ENCODE peak calls at places on chromosomes 2 and 18, in four cellular contexts. One of them, this sample, is unnamed.

GRCh38 chr2:181574321-181574720 is 82.6 kb downstream of the CERKL start:
- DNase-seq in SK-N-SH: no peak
- DNase-seq in K562: no peak
- DNase-seq in H1: no peak
- DNase-seq in this sample: no peak

GRCh38 chr2:9287400-9288059 is 80.9 kb downstream of the ASAP2 start:
- DNase-seq in SK-N-SH: no peak
- DNase-seq in K562: no peak
- DNase-seq in H1: no peak
- DNase-seq in this sample: no peak

GRCh38 chr2:239729681-239730566 is 295.2 kb downstream of the NDUFA10 start:
- DNase-seq in SK-N-SH: no peak
- DNase-seq in K562: no peak
- DNase-seq in H1: no peak
- DNase-seq in this sample: no peak

GRCh38 chr18:24136967-24137373 is 1.9 kb upstream of the CABYR start:
- DNase-seq in SK-N-SH: no peak
- DNase-seq in K562: no peak
- DNase-seq in H1: no peak
- DNase-seq in this sample: no peak

GRCh38 chr18:62399781-62400308 is 74.7 kb downstream of the TNFRSF11A start:
- DNase-seq in SK-N-SH: peak
- DNase-seq in K562: no peak
- DNase-seq in H1: no peak
- DNase-seq in this sample: peak

GRCh38 chr2:226183550-226183949 is 616.1 kb downstream of the IRS1 start:
- DNase-seq in SK-N-SH: no peak
- DNase-seq in K562: no peak
- DNase-seq in H1: no peak
- DNase-seq in this sample: no peak

GRCh38 chr2:11744631-11745394 is 1.6 kb upstream of the LPIN1 start:
- DNase-seq in SK-N-SH: peak
- DNase-seq in K562: peak
- DNase-seq in H1: no peak
- DNase-seq in this sample: peak

GRCh38 chr2:109322111-109322510 is 193.1 kb downstream of the SH3RF3 start:
- DNase-seq in SK-N-SH: no peak
- DNase-seq in K562: no peak
- DNase-seq in H1: no peak
- DNase-seq in this sample: no peak

GRCh38 chr2:179550214-179550613 is 285.6 kb upstream of the SESTD1 start:
- DNase-seq in SK-N-SH: no peak
- DNase-seq in K562: no peak
- DNase-seq in H1: no peak
- DNase-seq in this sample: no peak

GRCh38 chr2:23199115-23199918 is 185.7 kb upstream of the KLHL29 start:
- DNase-seq in SK-N-SH: peak
- DNase-seq in K562: peak
- DNase-seq in H1: peak
- DNase-seq in this sample: peak

GRCh38 chr2:23524261-23524706 is 139.3 kb downstream of the KLHL29 start:
- DNase-seq in SK-N-SH: no peak
- DNase-seq in K562: no peak
- DNase-seq in H1: no peak
- DNase-seq in this sample: no peak

GRCh38 chr18:58284699-58285490 is 240.9 kb downstream of the NEDD4L start:
- DNase-seq in SK-N-SH: no peak
- DNase-seq in K562: peak
- DNase-seq in H1: no peak
- DNase-seq in this sample: no peak

GRCh38 chr2:128166954-128167353 is 76.0 kb downstream of the UGGT1 start:
- DNase-seq in SK-N-SH: no peak
- DNase-seq in K562: no peak
- DNase-seq in H1: no peak
- DNase-seq in this sample: no peak

GRCh38 chr2:222424281-222424728 is at the start of gene SGPP2:
- DNase-seq in SK-N-SH: no peak
- DNase-seq in K562: no peak
- DNase-seq in H1: peak
- DNase-seq in this sample: peak

GRCh38 chr2:10489842-10490555 is 41.9 kb upstream of the ODC1 start:
- DNase-seq in SK-N-SH: no peak
- DNase-seq in K562: no peak
- DNase-seq in H1: peak
- DNase-seq in this sample: no peak

GRCh38 chr18:6653880-6654279 is 75.6 kb upstream of the ARHGAP28 start:
- DNase-seq in SK-N-SH: no peak
- DNase-seq in K562: no peak
- DNase-seq in H1: no peak
- DNase-seq in this sample: no peak

GRCh38 chr2:127098711-127099110 is 8.2 kb downstream of the BIN1 start:
- DNase-seq in SK-N-SH: peak
- DNase-seq in K562: no peak
- DNase-seq in H1: no peak
- DNase-seq in this sample: no peak

GRCh38 chr18:67612281-67612680 is 95.8 kb upstream of the DSEL start:
- DNase-seq in SK-N-SH: no peak
- DNase-seq in K562: no peak
- DNase-seq in H1: no peak
- DNase-seq in this sample: no peak

GRCh38 chr2:105800036-105800755 is 55.5 kb downstream of the NCK2 start:
- DNase-seq in SK-N-SH: no peak
- DNase-seq in K562: no peak
- DNase-seq in H1: no peak
- DNase-seq in this sample: no peak

GRCh38 chr2:170222298-170222697 is 44.4 kb downstream of the MYO3B start:
- DNase-seq in SK-N-SH: no peak
- DNase-seq in K562: no peak
- DNase-seq in H1: no peak
- DNase-seq in this sample: no peak

GRCh38 chr18:58540381-58540943 is 88.4 kb downstream of the ALPK2 start:
- DNase-seq in SK-N-SH: no peak
- DNase-seq in K562: no peak
- DNase-seq in H1: no peak
- DNase-seq in this sample: no peak

GRCh38 chr2:91477731-91478672 is 2786.5 kb downstream of the RPIA start:
- DNase-seq in SK-N-SH: peak
- DNase-seq in K562: peak
- DNase-seq in H1: peak
- DNase-seq in this sample: no peak

GRCh38 chr2:134080759-134081158 is 173.1 kb upstream of the MGAT5 start:
- DNase-seq in SK-N-SH: no peak
- DNase-seq in K562: no peak
- DNase-seq in H1: no peak
- DNase-seq in this sample: no peak

GRCh38 chr2:202122167-202122540 is 49.1 kb downstream of the KIAA2012 start:
- DNase-seq in SK-N-SH: no peak
- DNase-seq in K562: no peak
- DNase-seq in H1: no peak
- DNase-seq in this sample: no peak

GRCh38 chr2:67880291-67880761 is 182.5 kb downstream of the C1D start:
- DNase-seq in SK-N-SH: peak
- DNase-seq in K562: no peak
- DNase-seq in H1: no peak
- DNase-seq in this sample: no peak

GRCh38 chr2:8548065-8548870 is 133.6 kb upstream of the ID2 start:
- DNase-seq in SK-N-SH: no peak
- DNase-seq in K562: no peak
- DNase-seq in H1: no peak
- DNase-seq in this sample: no peak

GRCh38 chr2:173667415-173667814 is 297.8 kb downstream of the SP3 start:
- DNase-seq in SK-N-SH: no peak
- DNase-seq in K562: no peak
- DNase-seq in H1: no peak
- DNase-seq in this sample: no peak

GRCh38 chr2:38622210-38622609 is 19.5 kb upstream of the HNRNPLL start:
- DNase-seq in SK-N-SH: no peak
- DNase-seq in K562: no peak
- DNase-seq in H1: no peak
- DNase-seq in this sample: no peak

GRCh38 chr2:219398721-219399333 is 11.1 kb upstream of the DNPEP start:
- DNase-seq in SK-N-SH: no peak
- DNase-seq in K562: no peak
- DNase-seq in H1: no peak
- DNase-seq in this sample: no peak

GRCh38 chr2:24885221-24886113 is 34.6 kb downstream of the ADCY3 start:
- DNase-seq in SK-N-SH: no peak
- DNase-seq in K562: no peak
- DNase-seq in H1: no peak
- DNase-seq in this sample: no peak

GRCh38 chr2:187541086-187542085 is 12.8 kb downstream of the TFPI start:
- DNase-seq in SK-N-SH: no peak
- DNase-seq in K562: no peak
- DNase-seq in H1: no peak
- DNase-seq in this sample: no peak

GRCh38 chr2:43508209-43508608 is 87.6 kb downstream of the THADA start:
- DNase-seq in SK-N-SH: no peak
- DNase-seq in K562: no peak
- DNase-seq in H1: no peak
- DNase-seq in this sample: no peak

GRCh38 chr2:95274291-95275150 is at the start of gene PROM2:
- DNase-seq in SK-N-SH: no peak
- DNase-seq in K562: no peak
- DNase-seq in H1: peak
- DNase-seq in this sample: peak

GRCh38 chr2:95275151-95275515 is 884 bp downstream of the PROM2 start:
- DNase-seq in SK-N-SH: no peak
- DNase-seq in K562: no peak
- DNase-seq in H1: no peak
- DNase-seq in this sample: peak

GRCh38 chr2:95276888-95277245 is 2.6 kb downstream of the PROM2 start:
- DNase-seq in SK-N-SH: no peak
- DNase-seq in K562: no peak
- DNase-seq in H1: no peak
- DNase-seq in this sample: no peak

GRCh38 chr2:95276244-95276887 is 2.1 kb downstream of the PROM2 start:
- DNase-seq in SK-N-SH: no peak
- DNase-seq in K562: no peak
- DNase-seq in H1: no peak
- DNase-seq in this sample: no peak

GRCh38 chr2:95275601-95276243 is 1.5 kb downstream of the PROM2 start:
- DNase-seq in SK-N-SH: no peak
- DNase-seq in K562: no peak
- DNase-seq in H1: no peak
- DNase-seq in this sample: peak
- TF ChIP-seq MAX in SK-N-SH: no peak
- TF ChIP-seq MAX in K562: no peak
- TF ChIP-seq MAX in H1: no peak
- TF ChIP-seq MAX in this sample: no peak

GRCh38 chr2:191270303-191271178 is 25.3 kb downstream of the MYO1B start:
- DNase-seq in SK-N-SH: no peak
- DNase-seq in K562: no peak
- DNase-seq in H1: no peak
- DNase-seq in this sample: no peak

GRCh38 chr2:191272064-191272463 is 26.9 kb downstream of the MYO1B start:
- DNase-seq in SK-N-SH: no peak
- DNase-seq in K562: no peak
- DNase-seq in H1: no peak
- DNase-seq in this sample: no peak

GRCh38 chr2:191268596-191268995 is 23.4 kb downstream of the MYO1B start:
- DNase-seq in SK-N-SH: no peak
- DNase-seq in K562: no peak
- DNase-seq in H1: no peak
- DNase-seq in this sample: no peak

GRCh38 chr2:191276792-191277465 is 31.7 kb downstream of the MYO1B start:
- DNase-seq in SK-N-SH: no peak
- DNase-seq in K562: no peak
- DNase-seq in H1: no peak
- DNase-seq in this sample: no peak

DNA sequence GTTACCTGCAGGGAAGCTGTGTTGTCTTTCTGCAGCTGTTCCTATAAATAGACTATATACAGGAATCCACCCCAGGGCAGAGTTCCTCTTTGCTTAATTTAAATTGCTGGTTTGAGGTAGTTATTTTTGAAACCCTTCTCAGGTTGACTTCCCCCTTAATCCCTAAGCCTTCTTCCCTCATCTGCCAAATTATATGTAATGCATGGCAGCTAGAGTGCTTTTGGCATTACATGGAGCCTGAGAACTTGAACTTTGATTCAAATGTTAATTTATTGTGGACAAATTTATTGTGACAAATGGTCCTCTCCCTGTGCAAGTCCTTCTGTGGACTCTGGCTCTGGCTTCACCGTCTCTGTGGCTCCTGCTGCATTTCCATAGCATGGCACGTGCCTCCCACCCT is 29.2 kb downstream of the MYO1B start:
- DNase-seq in SK-N-SH: no peak
- DNase-seq in K562: no peak
- DNase-seq in H1: no peak
- DNase-seq in this sample: no peak
- TF ChIP-seq TEAD4 in SK-N-SH: no peak
- TF ChIP-seq TEAD4 in K562: no peak
- TF ChIP-seq TEAD4 in H1: no peak
- TF ChIP-seq TEAD4 in this sample: no peak

GRCh38 chr2:47232738-47233415 is 77.8 kb upstream of the STPG4 start:
- DNase-seq in SK-N-SH: no peak
- DNase-seq in K562: no peak
- DNase-seq in H1: no peak
- DNase-seq in this sample: no peak
- TF ChIP-seq MAX in SK-N-SH: no peak
- TF ChIP-seq MAX in K562: no peak
- TF ChIP-seq MAX in H1: no peak
- TF ChIP-seq MAX in this sample: no peak

GRCh38 chr2:60595953-60596352 is 42.5 kb upstream of the BCL11A start:
- DNase-seq in SK-N-SH: no peak
- DNase-seq in K562: no peak
- DNase-seq in H1: no peak
- DNase-seq in this sample: no peak
- TF ChIP-seq TEAD4 in SK-N-SH: no peak
- TF ChIP-seq TEAD4 in K562: no peak
- TF ChIP-seq TEAD4 in H1: no peak
- TF ChIP-seq TEAD4 in this sample: no peak

This sample was measured in WTC11.